ENCODE peak calls at places on chromosomes 11 and 22, in nine cellular contexts. C is heart left ventricle, J is upper lobe of left lung, P is OCI-LY7, B is mammary epithelial cell, M is HCT116, V is body of pancreas, L is lower lobe of right lung, K is mucosa of descending colon. U is an unnamed sample.

GRCh38 chr11:58058276-58059010 is 27.7 kb downstream of the OR6Q1 start:
- DNase-seq in C (no peak), J (peak; percentile 24), P (no peak), B (peak; percentile 17), M (no peak), V (peak; percentile 35), L (peak; percentile 66), K (peak; percentile 77), U (no peak)

GRCh38 chr22:20964799-20965103 is 2.3 kb upstream of the AIFM3 start:
- DNase-seq in C (no peak), J (no peak), P (no peak), B (no peak), M (no peak), V (no peak), L (no peak), K (no peak), U (no peak)

GRCh38 chr11:61004037-61004641 is 32.7 kb downstream of the CD6 start:
- DNase-seq in C (no peak), J (no peak), P (no peak), B (no peak), M (no peak), V (no peak), L (no peak), K (no peak), U (no peak)

GRCh38 chr11:57214494-57214893 is 22.6 kb downstream of the APLNR start:
- DNase-seq in C (no peak), J (no peak), P (no peak), B (peak; percentile 38), M (no peak), V (no peak), L (no peak), K (peak; percentile 19), U (no peak)

GRCh38 chr22:24805790-24806662 is at the start of gene SGSM1:
- DNase-seq in C (peak; percentile 87), J (peak; percentile 96), P (no peak), B (peak; percentile 54), M (peak; percentile 59), V (peak; percentile 86), L (peak; percentile 89), K (peak; percentile 86), U (peak; percentile 87)

GRCh38 chr11:67532889-67533288 is 9.6 kb upstream of the CABP2 start:
- DNase-seq in C (no peak), J (no peak), P (no peak), B (no peak), M (no peak), V (no peak), L (no peak), K (no peak), U (no peak)

GRCh38 chr22:37259540-37260029 is 15.5 kb upstream of the RAC2 start:
- DNase-seq in C (no peak), J (no peak), P (peak; percentile 33), B (peak; percentile 49), M (peak; percentile 54), V (no peak), L (peak; percentile 46), K (no peak), U (no peak)

GRCh38 chr22:26677217-26677616 is 19.8 kb downstream of the MIAT start:
- DNase-seq in C (no peak), J (no peak), P (no peak), B (no peak), M (no peak), V (no peak), L (no peak), K (no peak), U (no peak)

GRCh38 chr11:64909653-64910343 is 7.2 kb downstream of the ATG2A start:
- DNase-seq in C (no peak), J (peak; percentile 83), P (no peak), B (no peak), M (no peak), V (no peak), L (no peak), K (no peak), U (no peak)
- H3K36me3 ChIP-seq in C (peaks cover 53% of the 10 kb centered on the region), J (peaks cover 97% of the 10 kb centered on the region), P (peaks cover 71% of the 10 kb centered on the region), B (peaks cover 6% of the 10 kb centered on the region), M (no peaks in the 10 kb centered on the region), V (no peaks in the 10 kb centered on the region), L (peaks cover 96% of the 10 kb centered on the region), K (peaks cover 18% of the 10 kb centered on the region), U (peaks cover 5% of the 10 kb centered on the region)

DNA sequence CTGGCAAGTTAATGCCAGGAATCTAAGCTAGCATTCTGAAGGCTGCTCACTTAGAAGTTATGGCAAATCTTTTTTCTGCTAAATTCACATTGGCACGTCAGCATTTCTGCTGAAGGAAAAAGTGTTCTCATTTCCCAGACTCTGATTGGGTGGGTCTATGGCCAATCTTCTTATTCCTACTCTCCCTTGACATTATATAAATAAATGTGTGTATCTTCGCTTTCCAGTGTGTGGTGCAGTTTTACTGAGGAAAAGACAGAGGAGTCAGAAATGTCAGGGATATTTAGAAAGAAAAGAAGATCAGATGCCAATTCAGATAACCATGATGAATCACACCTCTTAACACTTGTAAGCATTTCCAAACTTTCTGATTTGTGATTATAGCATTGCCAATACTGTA is 3.2 kb upstream of the BDNF start:
- DNase-seq in C (no peak), J (no peak), P (no peak), B (no peak), M (no peak), V (no peak), L (no peak), K (no peak), U (no peak)
- TF ChIP-seq CTCF in C (no peak), J (no peak), P (no peak), B (no peak), M (peak; percentile 16), V (no peak), L (no peak), K (no peak), U (no peak)

GRCh38 chr11:46116007-46116711 is 5.1 kb downstream of the PHF21A start:
- DNase-seq in C (no peak), J (no peak), P (no peak), B (no peak), M (no peak), V (no peak), L (no peak), K (no peak), U (no peak)

GRCh38 chr11:46117842-46118241 is 3.4 kb downstream of the PHF21A start:
- DNase-seq in C (no peak), J (no peak), P (peak; percentile 44), B (no peak), M (no peak), V (no peak), L (no peak), K (no peak), U (no peak)

GRCh38 chr11:46114378-46114777 is 6.9 kb downstream of the PHF21A start:
- DNase-seq in C (no peak), J (no peak), P (no peak), B (no peak), M (no peak), V (no peak), L (no peak), K (no peak), U (no peak)

GRCh38 chr11:46112961-46113617 is 8.2 kb downstream of the PHF21A start:
- DNase-seq in C (no peak), J (no peak), P (peak; percentile 80), B (peak; percentile 55), M (peak; percentile 67), V (peak; percentile 26), L (no peak), K (peak; percentile 72), U (peak; percentile 47)

DNA sequence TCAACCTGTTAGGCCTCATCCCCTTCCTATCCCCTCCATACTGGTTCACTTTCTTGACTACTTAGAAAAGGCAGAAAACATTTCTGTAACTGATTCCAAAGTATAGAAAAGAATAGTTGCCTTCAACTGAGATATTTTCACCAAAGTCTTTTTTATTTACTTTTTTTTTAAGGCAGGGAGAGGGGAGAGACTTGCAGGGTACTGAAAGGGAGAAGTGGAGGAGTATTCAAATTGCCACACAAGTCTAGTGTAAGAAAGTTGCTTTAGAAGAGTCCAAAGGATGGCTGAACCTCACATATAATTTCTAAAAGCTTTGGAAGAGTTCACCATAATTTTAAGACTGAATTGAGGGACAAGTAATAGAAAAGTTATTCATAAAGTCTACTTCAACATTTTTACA is 6.3 kb downstream of the PHF21A start:
- DNase-seq in C (no peak), J (no peak), P (no peak), B (no peak), M (no peak), V (no peak), L (no peak), K (no peak), U (no peak)
- H3K4me1 ChIP-seq in C (peaks cover 62% of the 10 kb centered on the region), J (peaks cover 41% of the 10 kb centered on the region), P (peaks cover 48% of the 10 kb centered on the region), B (peaks cover 10% of the 10 kb centered on the region), M (peaks cover 6% of the 10 kb centered on the region), V (peaks cover 64% of the 10 kb centered on the region), L (peaks cover 68% of the 10 kb centered on the region), K (peaks cover 8% of the 10 kb centered on the region), U (peaks cover 6% of the 10 kb centered on the region)

GRCh38 chr11:44519989-44520737 is 45.3 kb upstream of the CD82 start:
- DNase-seq in C (peak; percentile 66), J (peak; percentile 89), P (no peak), B (no peak), M (no peak), V (no peak), L (no peak), K (no peak), U (no peak)

GRCh38 chr11:44518968-44519550 is 46.4 kb upstream of the CD82 start:
- DNase-seq in C (no peak), J (no peak), P (no peak), B (no peak), M (no peak), V (no peak), L (no peak), K (no peak), U (no peak)

GRCh38 chr11:44517541-44517940 is 47.9 kb upstream of the CD82 start:
- DNase-seq in C (no peak), J (no peak), P (no peak), B (no peak), M (no peak), V (no peak), L (no peak), K (no peak), U (no peak)

GRCh38 chr11:44515085-44515484 is 50.4 kb upstream of the CD82 start:
- DNase-seq in C (no peak), J (no peak), P (no peak), B (no peak), M (no peak), V (no peak), L (no peak), K (no peak), U (no peak)

GRCh38 chr11:44516688-44517301 is 48.7 kb upstream of the CD82 start:
- DNase-seq in C (no peak), J (no peak), P (no peak), B (no peak), M (no peak), V (no peak), L (no peak), K (no peak), U (no peak)
- H3K36me3 ChIP-seq in C (no peaks in the 10 kb centered on the region), J (no peaks in the 10 kb centered on the region), P (no peaks in the 10 kb centered on the region), B (no peaks in the 10 kb centered on the region), M (no peaks in the 10 kb centered on the region), V (no peaks in the 10 kb centered on the region), L (no peaks in the 10 kb centered on the region), K (no peaks in the 10 kb centered on the region), U (no peaks in the 10 kb centered on the region)

DNA sequence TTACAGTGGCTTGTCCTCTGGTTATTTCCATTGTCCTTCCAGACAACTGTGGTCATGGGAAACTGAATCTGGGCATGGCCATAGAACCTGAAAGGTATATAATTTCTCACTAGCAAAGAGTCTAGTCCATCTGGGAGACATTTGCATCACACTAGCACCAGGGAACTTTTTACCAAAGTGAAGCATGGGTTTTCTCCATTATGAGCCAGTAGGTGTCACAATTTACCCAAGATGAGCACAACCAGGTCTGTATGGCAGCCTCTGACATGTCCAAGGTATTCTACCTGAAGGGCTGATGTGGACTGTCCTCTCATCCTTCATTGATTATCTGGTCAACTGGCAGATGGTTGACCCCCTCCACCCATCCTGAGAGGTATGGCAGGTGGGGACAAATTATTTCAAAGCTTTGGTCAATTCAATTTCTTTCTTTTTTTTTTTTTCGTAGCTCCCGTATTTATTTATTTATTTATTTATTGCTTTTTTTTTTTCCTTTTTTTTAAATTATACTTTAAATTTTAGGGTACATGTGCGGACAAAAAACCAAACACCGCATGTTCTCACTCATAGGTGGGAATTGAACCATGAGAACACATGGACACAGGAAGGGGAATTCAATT is 425.9 kb downstream of the TMEM135 start:
- DNase-seq in C (no peak), J (no peak), P (peak; percentile 71), B (peak; percentile 54), M (peak; percentile 42), V (no peak), L (no peak), K (peak; percentile 6), U (peak; percentile 72)
- TF ChIP-seq CTCF in C (no peak), J (no peak), P (peak; percentile 85), B (peak; percentile 42), M (peak; percentile 65), V (peak; percentile 7), L (no peak), K (no peak), U (peak; percentile 48)